ENCODE peak calls at places on chromosomes 2 and 18, in four cellular contexts. One of them, this sample, is unnamed. For H3K9me3, the result is how much of the 10 kb centered on the place peaks cover.

GRCh38 chr2:47344890-47345583 is 57.9 kb upstream of the MSH2 start:
- DNase-seq in HCT116: peak
- DNase-seq in testis: peak
- DNase-seq in prostate gland: peak
- DNase-seq in this sample: peak

GRCh38 chr2:219973136-219973535 is 345.7 kb downstream of the SLC4A3 start:
- DNase-seq in HCT116: no peak
- DNase-seq in testis: no peak
- DNase-seq in prostate gland: no peak
- DNase-seq in this sample: no peak

GRCh38 chr2:235496239-235496621 is 2.4 kb downstream of the AGAP1 start:
- DNase-seq in HCT116: no peak
- DNase-seq in testis: no peak
- DNase-seq in prostate gland: no peak
- DNase-seq in this sample: no peak

GRCh38 chr18:28411806-28412205 is 234.9 kb upstream of the CDH2 start:
- DNase-seq in HCT116: no peak
- DNase-seq in testis: no peak
- DNase-seq in prostate gland: no peak
- DNase-seq in this sample: no peak

GRCh38 chr2:225041871-225042799 is at the start of gene DOCK10:
- DNase-seq in HCT116: no peak
- DNase-seq in testis: peak
- DNase-seq in prostate gland: no peak
- DNase-seq in this sample: peak

GRCh38 chr18:45104071-45104440 is 423.4 kb downstream of the SETBP1 start:
- DNase-seq in HCT116: no peak
- DNase-seq in testis: no peak
- DNase-seq in prostate gland: no peak
- DNase-seq in this sample: no peak

GRCh38 chr2:226742346-226742745 is 57.3 kb downstream of the IRS1 start:
- DNase-seq in HCT116: no peak
- DNase-seq in testis: peak
- DNase-seq in prostate gland: peak
- DNase-seq in this sample: peak

GRCh38 chr2:74333175-74333574 is 10.0 kb downstream of the SLC4A5 start:
- DNase-seq in HCT116: peak
- DNase-seq in testis: peak
- DNase-seq in prostate gland: no peak
- DNase-seq in this sample: no peak

GRCh38 chr18:48794251-48794970 is 156.4 kb downstream of the SMAD7 start:
- DNase-seq in HCT116: no peak
- DNase-seq in testis: no peak
- DNase-seq in prostate gland: no peak
- DNase-seq in this sample: no peak

GRCh38 chr2:241391892-241392665 is 36.0 kb downstream of the FARP2 start:
- DNase-seq in HCT116: peak
- DNase-seq in testis: no peak
- DNase-seq in prostate gland: no peak
- DNase-seq in this sample: no peak

GRCh38 chr2:6657872-6658271 is 207.8 kb downstream of the CMPK2 start:
- DNase-seq in HCT116: no peak
- DNase-seq in testis: no peak
- DNase-seq in prostate gland: no peak
- DNase-seq in this sample: no peak

GRCh38 chr2:10276481-10277292 is 26.0 kb upstream of the HPCAL1 start:
- DNase-seq in HCT116: no peak
- DNase-seq in testis: no peak
- DNase-seq in prostate gland: no peak
- DNase-seq in this sample: no peak

GRCh38 chr2:199055336-199055735 is 402.4 kb downstream of the SATB2 start:
- DNase-seq in HCT116: no peak
- DNase-seq in testis: no peak
- DNase-seq in prostate gland: no peak
- DNase-seq in this sample: no peak

GRCh38 chr2:218782529-218782845 is 540 bp downstream of the CYP27A1 start:
- DNase-seq in HCT116: no peak
- DNase-seq in testis: peak
- DNase-seq in prostate gland: no peak
- DNase-seq in this sample: no peak

GRCh38 chr2:118131771-118132170 is 43.5 kb downstream of the INSIG2 start:
- DNase-seq in HCT116: no peak
- DNase-seq in testis: no peak
- DNase-seq in prostate gland: no peak
- DNase-seq in this sample: no peak

GRCh38 chr2:120226296-120226695 is 3.1 kb upstream of the TMEM185B start:
- DNase-seq in HCT116: no peak
- DNase-seq in testis: no peak
- DNase-seq in prostate gland: no peak
- DNase-seq in this sample: no peak

GRCh38 chr18:24659837-24660720 is 199.6 kb downstream of the HRH4 start:
- DNase-seq in HCT116: no peak
- DNase-seq in testis: peak
- DNase-seq in prostate gland: no peak
- DNase-seq in this sample: no peak

GRCh38 chr2:23199115-23199918 is 185.7 kb upstream of the KLHL29 start:
- DNase-seq in HCT116: peak
- DNase-seq in testis: peak
- DNase-seq in prostate gland: no peak
- DNase-seq in this sample: no peak

GRCh38 chr2:20444993-20445910 is 1.6 kb upstream of the RHOB start:
- DNase-seq in HCT116: no peak
- DNase-seq in testis: no peak
- DNase-seq in prostate gland: no peak
- DNase-seq in this sample: no peak

GRCh38 chr2:127324635-127325034 is 30.7 kb upstream of the ERCC3 start:
- DNase-seq in HCT116: no peak
- DNase-seq in testis: no peak
- DNase-seq in prostate gland: no peak
- DNase-seq in this sample: peak

GRCh38 chr18:55588876-55589595 is 1.0 kb upstream of the TCF4 start:
- DNase-seq in HCT116: no peak
- DNase-seq in testis: no peak
- DNase-seq in prostate gland: no peak
- DNase-seq in this sample: no peak

GRCh38 chr2:72431737-72432136 is 284.1 kb upstream of the CYP26B1 start:
- DNase-seq in HCT116: no peak
- DNase-seq in testis: no peak
- DNase-seq in prostate gland: no peak
- DNase-seq in this sample: no peak

GRCh38 chr18:74682998-74683311 is 85.3 kb downstream of the ZNF407 start:
- DNase-seq in HCT116: no peak
- DNase-seq in testis: no peak
- DNase-seq in prostate gland: no peak
- DNase-seq in this sample: no peak

GRCh38 chr2:11050565-11050964 is 104.7 kb upstream of the SLC66A3 start:
- DNase-seq in HCT116: no peak
- DNase-seq in testis: no peak
- DNase-seq in prostate gland: no peak
- DNase-seq in this sample: no peak

GRCh38 chr2:38665854-38666577 is at the start of gene GALM:
- DNase-seq in HCT116: peak
- DNase-seq in testis: peak
- DNase-seq in prostate gland: peak
- DNase-seq in this sample: peak

GRCh38 chr2:27735263-27735904 is 36.1 kb upstream of the MRPL33 start:
- DNase-seq in HCT116: no peak
- DNase-seq in testis: peak
- DNase-seq in prostate gland: peak
- DNase-seq in this sample: peak

GRCh38 chr2:34305587-34305986 is 706.5 kb upstream of the FAM98A start:
- DNase-seq in HCT116: no peak
- DNase-seq in testis: no peak
- DNase-seq in prostate gland: no peak
- DNase-seq in this sample: no peak

GRCh38 chr18:72762505-72763122 is 105.2 kb downstream of the NETO1 start:
- DNase-seq in HCT116: peak
- DNase-seq in testis: no peak
- DNase-seq in prostate gland: peak
- DNase-seq in this sample: no peak

GRCh38 chr18:10285283-10285640 is 169.2 kb upstream of the APCDD1 start:
- DNase-seq in HCT116: no peak
- DNase-seq in testis: no peak
- DNase-seq in prostate gland: no peak
- DNase-seq in this sample: no peak

GRCh38 chr2:197869501-197870111 is 65.2 kb downstream of the PLCL1 start:
- DNase-seq in HCT116: no peak
- DNase-seq in testis: no peak
- DNase-seq in prostate gland: no peak
- DNase-seq in this sample: no peak

GRCh38 chr2:23426284-23426905 is 41.4 kb downstream of the KLHL29 start:
- DNase-seq in HCT116: no peak
- DNase-seq in testis: peak
- DNase-seq in prostate gland: no peak
- DNase-seq in this sample: no peak

GRCh38 chr2:5479265-5479928 is 212.8 kb upstream of the SOX11 start:
- DNase-seq in HCT116: no peak
- DNase-seq in testis: no peak
- DNase-seq in prostate gland: no peak
- DNase-seq in this sample: no peak

GRCh38 chr18:62045316-62045715 is 141.5 kb downstream of the PIGN start:
- DNase-seq in HCT116: no peak
- DNase-seq in testis: no peak
- DNase-seq in prostate gland: no peak
- DNase-seq in this sample: no peak

GRCh38 chr2:157227592-157227991 is 29.9 kb upstream of the GALNT5 start:
- DNase-seq in HCT116: no peak
- DNase-seq in testis: no peak
- DNase-seq in prostate gland: no peak
- DNase-seq in this sample: no peak

GRCh38 chr2:169131587-169132512 is 62.5 kb downstream of the DHRS9 start:
- DNase-seq in HCT116: peak
- DNase-seq in testis: no peak
- DNase-seq in prostate gland: no peak
- DNase-seq in this sample: no peak

GRCh38 chr2:26557244-26557925 is 79.5 kb upstream of the OTOF start:
- DNase-seq in HCT116: no peak
- DNase-seq in testis: no peak
- DNase-seq in prostate gland: no peak
- DNase-seq in this sample: no peak

GRCh38 chr2:79530443-79530842 is 17.6 kb downstream of the CTNNA2 start:
- DNase-seq in HCT116: no peak
- DNase-seq in testis: peak
- DNase-seq in prostate gland: no peak
- DNase-seq in this sample: no peak
- TF ChIP-seq CTCF in HCT116: no peak
- TF ChIP-seq CTCF in testis: no peak
- TF ChIP-seq CTCF in prostate gland: no peak
- TF ChIP-seq CTCF in this sample: no peak

GRCh38 chr2:18444806-18445205 is 115.6 kb downstream of the RDH14 start:
- DNase-seq in HCT116: no peak
- DNase-seq in testis: no peak
- DNase-seq in prostate gland: no peak
- DNase-seq in this sample: no peak

GRCh38 chr2:18440777-18441176 is 119.7 kb downstream of the RDH14 start:
- DNase-seq in HCT116: no peak
- DNase-seq in testis: no peak
- DNase-seq in prostate gland: no peak
- DNase-seq in this sample: no peak

GRCh38 chr2:18446715-18447114 is 113.7 kb downstream of the RDH14 start:
- DNase-seq in HCT116: no peak
- DNase-seq in testis: no peak
- DNase-seq in prostate gland: no peak
- DNase-seq in this sample: no peak

GRCh38 chr2:18441583-18441982 is 118.9 kb downstream of the RDH14 start:
- DNase-seq in HCT116: no peak
- DNase-seq in testis: no peak
- DNase-seq in prostate gland: no peak
- DNase-seq in this sample: no peak

DNA sequence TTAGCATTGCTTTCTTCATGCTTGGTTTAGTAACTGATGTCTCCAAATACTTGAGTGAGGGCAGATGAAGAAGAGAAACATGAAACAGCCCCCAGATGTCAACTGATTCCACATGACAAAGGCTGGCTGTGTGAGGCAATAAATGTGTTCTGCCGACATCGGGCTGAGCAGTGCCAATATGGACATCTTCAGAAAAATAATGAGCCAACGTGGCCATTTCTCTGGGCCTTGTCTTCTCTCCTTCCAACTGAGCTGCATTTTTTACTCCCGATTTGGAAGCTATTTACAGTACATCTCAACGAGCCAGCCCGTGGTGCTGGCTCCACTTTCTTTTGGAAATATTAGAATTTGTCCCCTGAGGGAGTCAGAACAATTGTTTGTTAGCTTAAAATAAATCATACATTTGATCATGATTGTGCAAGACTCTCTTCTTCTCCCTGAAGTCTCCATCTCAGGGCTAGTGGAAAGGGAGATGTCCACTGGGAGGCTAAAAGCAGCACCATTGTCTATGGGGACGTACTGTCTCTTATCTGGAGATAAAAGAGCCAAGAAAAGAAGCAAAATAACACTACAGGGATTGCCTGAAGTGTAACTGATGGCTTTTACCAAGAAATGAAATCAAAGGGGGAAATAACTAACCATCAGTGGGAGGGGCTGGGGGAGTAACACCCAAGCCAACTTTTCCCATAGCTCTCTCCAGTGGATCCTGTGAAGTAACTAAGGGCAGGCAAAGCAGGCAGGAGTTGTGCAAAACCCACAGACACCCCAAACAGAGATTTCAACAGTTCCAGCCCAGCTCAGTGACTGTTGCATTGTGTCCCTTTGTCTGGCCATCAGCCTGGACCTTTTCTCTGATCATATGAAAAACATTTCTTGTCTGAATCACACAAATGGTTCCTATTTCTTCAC is 114.8 kb downstream of the RDH14 start:
- DNase-seq in HCT116: no peak
- DNase-seq in testis: peak
- DNase-seq in prostate gland: no peak
- DNase-seq in this sample: peak
- TF ChIP-seq POLR2A in HCT116: no peak
- TF ChIP-seq POLR2A in testis: no peak
- TF ChIP-seq POLR2A in prostate gland: no peak
- TF ChIP-seq POLR2A in this sample: no peak

GRCh38 chr2:319059-319600 is 31.2 kb upstream of the ALKAL2 start:
- DNase-seq in HCT116: no peak
- DNase-seq in testis: no peak
- DNase-seq in prostate gland: no peak
- DNase-seq in this sample: no peak

GRCh38 chr2:317501-318424 is 29.9 kb upstream of the ALKAL2 start:
- DNase-seq in HCT116: no peak
- DNase-seq in testis: no peak
- DNase-seq in prostate gland: no peak
- DNase-seq in this sample: no peak

GRCh38 chr2:313991-314390 is 26.1 kb upstream of the ALKAL2 start:
- DNase-seq in HCT116: no peak
- DNase-seq in testis: no peak
- DNase-seq in prostate gland: no peak
- DNase-seq in this sample: peak

GRCh38 chr2:314561-315336 is 26.9 kb upstream of the ALKAL2 start:
- DNase-seq in HCT116: no peak
- DNase-seq in testis: no peak
- DNase-seq in prostate gland: no peak
- DNase-seq in this sample: no peak

GRCh38 chr2:316381-316780 is 28.5 kb upstream of the ALKAL2 start:
- DNase-seq in HCT116: no peak
- DNase-seq in testis: no peak
- DNase-seq in prostate gland: no peak
- DNase-seq in this sample: no peak
- H3K9me3 ChIP-seq in HCT116: under half
- H3K9me3 ChIP-seq in testis: under half
- H3K9me3 ChIP-seq in prostate gland: under half
- H3K9me3 ChIP-seq in this sample: under half

GRCh38 chr18:78770149-78771139 is 209.2 kb upstream of the SALL3 start:
- DNase-seq in HCT116: no peak
- DNase-seq in testis: no peak
- DNase-seq in prostate gland: no peak
- DNase-seq in this sample: no peak
- TF ChIP-seq CTCF in HCT116: no peak
- TF ChIP-seq CTCF in testis: no peak
- TF ChIP-seq CTCF in prostate gland: no peak
- TF ChIP-seq CTCF in this sample: no peak

This sample was measured in thyroid gland.